ENCODE peak calls at places on chromosomes 6 and 20, in four cellular contexts. O, I, W and T are unnamed samples.

GRCh38 chr6:170143401-170144150 is 147.3 kb downstream of the DLL1 start:
- DNase-seq in I (no peak), W (no peak), O (no peak), T (no peak)

GRCh38 chr6:162200036-162200435 is 527.5 kb downstream of the PRKN start:
- DNase-seq in I (no peak), W (no peak), O (no peak), T (no peak)

GRCh38 chr20:38167851-38168760 is 3.0 kb upstream of the TGM2 start:
- DNase-seq in W (peak), O (no peak), I (peak), T (no peak)

GRCh38 chr6:19536838-19537237 is 300.3 kb upstream of the ID4 start:
- DNase-seq in I (no peak), O (no peak), W (no peak), T (no peak)

GRCh38 chr6:51844391-51844735 is 243.1 kb downstream of the PKHD1 start:
- DNase-seq in W (no peak), O (no peak), I (no peak), T (peak)

GRCh38 chr6:103872683-103873082 is 987.0 kb downstream of the HACE1 start:
- DNase-seq in W (no peak), I (no peak), O (no peak), T (no peak)

GRCh38 chr6:1494671-1495070 is 105.3 kb downstream of the FOXF2 start:
- DNase-seq in O (no peak), I (no peak), W (no peak), T (no peak)

GRCh38 chr6:46453221-46453620 is 38.0 kb downstream of the RCAN2 start:
- DNase-seq in O (no peak), W (no peak), I (no peak), T (no peak)

GRCh38 chr6:32668226-32668747 is 1.8 kb upstream of the HLA-DQB1 start:
- DNase-seq in O (no peak), I (peak), W (no peak), T (no peak)

GRCh38 chr6:38027685-38028373 is 208.3 kb downstream of the ZFAND3 start:
- DNase-seq in W (no peak), O (peak), I (no peak), T (no peak)

GRCh38 chr6:46626228-46626909 is 26.2 kb downstream of the CYP39A1 start:
- DNase-seq in W (no peak), O (peak), I (peak), T (no peak)

GRCh38 chr6:18293192-18293904 is 29.0 kb upstream of the DEK start:
- DNase-seq in O (no peak), W (no peak), I (peak), T (no peak)

GRCh38 chr20:916125-916799 is at the start of gene ANGPT4:
- DNase-seq in O (no peak), I (no peak), W (no peak), T (peak)

GRCh38 chr20:49868538-49868937 is 46.8 kb downstream of the SPATA2 start:
- DNase-seq in W (no peak), I (no peak), O (no peak), T (no peak)

GRCh38 chr6:78530208-78530607 is 337.1 kb upstream of the IRAK1BP1 start:
- DNase-seq in O (no peak), W (no peak), I (no peak), T (peak)

GRCh38 chr6:46221221-46221793 is 50.5 kb upstream of the ENPP5 start:
- DNase-seq in O (peak), W (peak), I (peak), T (no peak)

GRCh38 chr6:138343112-138343511 is 34.6 kb upstream of the SMIM28 start:
- DNase-seq in O (no peak), W (no peak), I (no peak), T (no peak)

GRCh38 chr20:63183422-63184146 is 32.3 kb downstream of the YTHDF1 start:
- DNase-seq in I (peak), O (peak), W (peak), T (peak)

GRCh38 chr6:97136644-97137358 is 146.2 kb downstream of the MMS22L start:
- DNase-seq in W (no peak), I (no peak), O (no peak), T (no peak)

GRCh38 chr6:90417385-90417784 is 120.7 kb upstream of the BACH2 start:
- DNase-seq in O (no peak), I (no peak), W (no peak), T (no peak)

GRCh38 chr20:24698189-24698588 is 228.8 kb downstream of the SYNDIG1 start:
- DNase-seq in W (no peak), O (no peak), I (no peak), T (no peak)

GRCh38 chr6:33963351-33963750 is 159.5 kb upstream of the MLN start:
- DNase-seq in I (no peak), O (no peak), W (no peak), T (no peak)

GRCh38 chr20:38094373-38094775 is 60.8 kb downstream of the RPRD1B start:
- DNase-seq in O (peak), I (peak), W (peak), T (no peak)

GRCh38 chr6:39111280-39111679 is 3.7 kb downstream of the SAYSD1 start:
- DNase-seq in I (no peak), W (no peak), O (no peak), T (no peak)

GRCh38 chr20:33460711-33461110 is 17.1 kb upstream of the SNTA1 start:
- DNase-seq in I (no peak), W (no peak), O (no peak), T (no peak)

GRCh38 chr6:84329077-84329476 is 101.6 kb upstream of the CEP162 start:
- DNase-seq in I (no peak), O (no peak), W (no peak), T (no peak)
- TF ChIP-seq ESRRA in I (no peak), O (no peak), W (no peak), T (no peak)

DNA sequence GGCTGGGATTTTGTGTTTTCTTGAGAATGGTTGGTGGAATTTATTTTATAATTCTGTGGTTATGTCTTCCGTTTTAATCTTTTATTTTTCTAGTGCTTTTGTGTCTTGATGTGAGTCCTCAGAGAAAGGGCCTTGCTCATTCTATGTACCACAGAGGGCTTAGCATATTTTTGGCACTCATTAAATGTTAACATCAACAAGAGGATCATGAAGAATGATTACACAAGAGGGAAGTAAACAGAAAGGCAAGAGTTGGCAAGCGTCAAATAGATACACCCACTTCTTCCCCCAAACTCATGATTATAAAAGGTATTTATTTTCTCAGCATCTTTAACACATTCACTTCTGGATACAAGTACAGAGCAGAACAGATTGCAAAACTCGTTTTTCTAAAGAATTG is 221.7 kb downstream of the ADGRG6 start:
- DNase-seq in W (no peak), I (no peak), O (no peak), T (no peak)
- TF ChIP-seq ESRRA in W (no peak), I (no peak), O (no peak), T (no peak)

GRCh38 chr20:7371518-7372158 is 568.6 kb downstream of the HAO1 start:
- DNase-seq in I (no peak), W (no peak), O (no peak), T (no peak)
- TF ChIP-seq ESRRA in I (no peak), W (no peak), O (no peak), T (no peak)

DNA sequence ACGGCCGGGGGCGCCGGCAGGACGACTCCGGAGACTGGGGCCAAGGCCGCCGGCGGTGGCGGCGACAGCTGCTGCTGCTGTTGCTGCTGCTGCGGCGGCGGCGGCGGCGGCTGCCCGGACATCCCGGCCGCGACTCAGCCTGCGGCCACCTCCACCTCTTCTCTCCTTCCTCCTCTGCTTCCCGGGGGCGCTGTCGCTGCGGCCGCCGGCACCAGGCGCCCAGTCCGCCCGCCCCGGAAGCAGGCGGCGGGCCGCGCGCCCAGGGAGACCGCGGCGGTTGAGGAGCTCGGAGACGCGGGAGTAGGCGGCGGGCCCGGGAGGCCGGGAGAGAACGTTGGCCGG is 280 bp downstream of the RANBP9 start:
- DNase-seq in W (no peak), O (no peak), I (no peak), T (no peak)
- TF ChIP-seq ESRRA in W (no peak), O (peak), I (no peak), T (no peak)

DNA sequence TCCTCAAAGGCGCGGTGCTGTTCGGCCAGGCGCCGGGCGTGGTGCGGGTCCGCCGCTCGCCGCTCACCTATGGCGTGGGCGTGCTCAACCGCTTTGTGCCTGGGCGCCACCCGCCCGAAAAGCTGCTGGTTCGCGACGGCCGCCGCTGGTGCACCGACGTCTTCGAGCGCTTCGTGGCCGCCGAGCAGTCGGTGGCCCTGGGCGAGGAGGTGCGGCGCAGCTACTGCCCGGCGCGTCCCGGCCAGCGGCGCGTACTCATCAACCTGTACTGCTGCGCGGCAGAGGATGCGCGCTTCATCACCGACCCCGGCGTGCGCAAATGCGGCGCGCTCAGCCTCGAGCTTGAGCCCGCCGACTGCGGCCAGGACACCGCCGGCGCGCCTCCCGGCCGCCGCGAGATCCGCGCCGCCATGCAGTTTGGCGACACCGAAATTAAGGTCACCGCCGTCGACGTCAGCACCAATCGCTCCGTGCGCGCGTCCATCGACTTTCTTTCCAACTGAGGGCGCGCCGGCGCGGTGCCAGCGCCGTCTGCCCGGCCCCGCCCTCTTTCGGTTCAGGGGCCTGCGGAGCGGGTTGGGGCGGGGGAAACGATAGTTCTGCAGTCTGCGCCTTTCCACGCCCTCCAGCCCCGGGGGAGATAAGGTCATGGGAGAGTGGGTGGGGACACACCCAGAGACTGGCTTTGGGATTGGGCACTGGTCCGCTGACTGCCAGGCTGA is 15.7 kb downstream of the ADISSP start:
- DNase-seq in O (no peak), W (no peak), I (no peak), T (peak)
- TF ChIP-seq ESRRA in O (no peak), W (no peak), I (no peak), T (no peak)

DNA sequence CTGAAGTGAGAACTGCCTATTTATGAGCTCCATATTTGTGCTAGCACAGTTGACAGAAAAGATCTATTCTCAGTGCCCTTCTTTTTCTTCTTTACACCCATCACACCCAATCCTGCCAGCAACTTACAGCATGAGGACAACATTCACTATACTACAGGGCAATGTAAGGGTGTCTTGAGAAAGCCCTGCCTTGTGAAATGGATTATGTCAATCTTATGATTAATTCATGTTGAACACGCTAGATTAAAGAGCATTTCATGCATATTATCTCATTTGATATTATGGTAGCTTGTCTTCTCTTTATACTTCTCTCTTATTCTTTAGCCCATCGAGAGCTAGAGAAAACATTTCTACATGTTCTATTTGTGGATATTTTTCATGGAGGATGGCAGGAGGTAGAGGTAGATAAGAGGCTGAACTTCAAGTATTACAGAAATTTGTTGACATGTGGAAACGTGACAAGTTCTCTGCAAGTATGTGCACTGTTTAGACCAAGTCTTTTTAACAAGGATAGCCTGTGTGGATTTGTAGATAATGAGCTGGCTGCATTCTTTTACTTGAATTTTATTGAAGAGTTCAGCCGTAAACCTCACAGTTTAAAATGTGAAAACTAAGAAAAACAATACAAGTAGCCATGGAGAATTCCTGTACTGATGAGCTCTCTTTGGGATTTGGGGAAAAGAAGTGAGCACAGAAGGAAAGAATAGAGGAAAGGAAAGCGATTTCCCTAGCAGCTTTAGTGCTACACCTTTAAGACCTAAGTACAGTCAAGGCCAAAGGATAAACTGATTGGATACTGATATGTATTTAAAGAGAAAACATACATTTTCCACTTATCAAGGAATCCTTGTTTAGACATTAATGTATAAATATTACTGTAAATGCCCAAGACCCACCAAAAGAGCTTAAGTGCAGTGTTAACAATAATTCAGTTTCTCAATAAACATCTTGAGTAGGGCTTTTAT is 212.1 kb downstream of the ARHGAP18 start:
- DNase-seq in O (peak), W (no peak), I (no peak), T (no peak)
- TF ChIP-seq ESRRA in O (no peak), W (no peak), I (no peak), T (no peak)

GRCh38 chr20:10492065-10492464 is 57.0 kb downstream of the SLX4IP start:
- DNase-seq in I (no peak), W (no peak), O (no peak), T (no peak)

GRCh38 chr20:10488436-10489053 is 53.4 kb downstream of the SLX4IP start:
- DNase-seq in O (no peak), I (no peak), W (no peak), T (no peak)

GRCh38 chr20:10490706-10491105 is 55.6 kb downstream of the SLX4IP start:
- DNase-seq in W (no peak), O (no peak), I (no peak), T (no peak)

GRCh38 chr20:10487354-10488115 is 52.4 kb downstream of the SLX4IP start:
- DNase-seq in I (no peak), O (no peak), W (no peak), T (no peak)

DNA sequence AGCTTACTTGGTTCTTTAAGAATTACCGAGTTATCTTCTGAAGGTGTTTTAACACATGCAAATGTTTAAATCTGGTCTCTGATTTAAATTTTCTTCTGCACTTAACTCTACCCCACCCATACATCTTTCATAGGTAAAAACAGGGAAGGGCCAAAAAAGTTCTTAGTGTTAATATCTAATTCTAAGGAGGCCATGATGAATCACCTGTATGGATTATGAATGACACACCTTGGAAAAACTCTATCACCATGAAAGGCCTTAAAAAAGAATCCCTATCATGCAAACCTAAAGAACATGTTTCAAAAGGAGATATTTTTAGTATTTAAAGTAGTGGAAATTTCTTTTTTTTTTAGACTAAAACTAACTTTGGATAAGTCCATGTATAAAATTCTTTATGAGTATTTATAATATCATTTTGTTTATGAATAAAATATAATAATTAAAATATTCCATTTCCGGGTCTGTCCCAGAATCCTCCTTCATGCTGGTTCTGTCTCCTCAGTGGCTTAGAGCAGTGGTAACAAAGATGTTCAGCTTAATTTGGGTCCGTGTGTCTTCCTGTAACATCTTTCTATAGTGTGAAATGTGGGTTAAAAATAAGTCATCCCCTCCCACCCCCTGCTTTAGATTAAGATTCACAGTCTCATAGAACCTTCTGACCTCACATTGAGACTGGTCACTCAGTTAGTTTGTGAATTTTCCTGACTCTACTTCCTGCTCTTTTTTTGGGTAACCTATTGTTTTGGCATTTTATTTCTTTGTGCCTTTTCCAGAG is 54.9 kb downstream of the SLX4IP start:
- DNase-seq in I (no peak), W (no peak), O (no peak), T (no peak)
- TF ChIP-seq ESRRA in I (no peak), W (no peak), O (no peak), T (no peak)

GRCh38 chr20:15561707-15562106 is 1011.5 kb downstream of the KIF16B start:
- DNase-seq in I (no peak), O (no peak), W (no peak), T (no peak)

GRCh38 chr20:15555913-15556312 is 1017.3 kb downstream of the KIF16B start:
- DNase-seq in W (no peak), O (no peak), I (no peak), T (no peak)

GRCh38 chr20:15564981-15565380 is 1008.3 kb downstream of the KIF16B start:
- DNase-seq in W (no peak), I (no peak), O (no peak), T (no peak)

GRCh38 chr20:15556869-15557268 is 1016.4 kb downstream of the KIF16B start:
- DNase-seq in O (no peak), W (no peak), I (no peak), T (no peak)

DNA sequence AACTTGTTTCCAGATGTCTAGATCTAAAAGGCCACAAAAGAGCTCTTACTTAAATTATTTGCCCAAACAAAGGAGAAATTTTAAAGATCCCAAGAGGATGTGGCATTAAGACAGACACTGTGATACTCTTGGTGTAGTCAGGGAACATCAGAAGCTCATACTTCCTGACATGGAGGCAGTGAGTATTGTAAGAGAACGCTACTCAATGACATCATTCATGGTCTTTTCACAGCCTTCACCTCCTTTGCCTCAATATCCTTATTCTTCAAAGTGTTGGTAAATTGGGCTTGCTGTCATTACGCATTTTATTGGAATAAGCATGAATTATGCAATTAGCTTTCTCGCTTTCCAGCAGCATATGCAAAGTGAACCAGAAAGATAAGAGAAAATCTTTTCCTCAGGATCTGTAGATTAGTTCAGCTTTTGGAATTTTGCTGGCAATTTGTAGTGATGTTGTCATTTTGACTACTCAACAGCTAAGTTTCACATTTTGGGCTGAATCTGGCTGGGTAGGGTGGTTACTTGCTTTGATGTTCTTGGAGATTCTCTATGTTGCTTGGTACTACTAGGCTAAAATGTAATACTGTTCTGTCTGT is 1012.2 kb downstream of the KIF16B start:
- DNase-seq in W (no peak), I (no peak), O (no peak), T (no peak)
- TF ChIP-seq ESRRA in W (no peak), I (no peak), O (no peak), T (no peak)